ENCODE peak calls at places on chromosome 18, in six cellular contexts. E, Y, D, T, B and M are unnamed samples.

GRCh38 chr18:2218101-2218500 is 353.2 kb downstream of the METTL4 start:
- DNase-seq in E (no peak), Y (no peak), D (no peak), T (no peak), B (no peak), M (no peak)

GRCh38 chr18:41378628-41379027 is 576.4 kb upstream of the PIK3C3 start:
- DNase-seq in E (no peak), Y (peak; percentile 68), D (peak; percentile 60), T (no peak), B (no peak), M (peak; percentile 85)

GRCh38 chr18:3449702-3450357 is at the start of gene TGIF1:
- DNase-seq in E (peak; percentile 92), Y (peak; percentile 82), D (peak; percentile 82), T (peak; percentile 93), B (no peak), M (peak; percentile 85)

GRCh38 chr18:56166914-56167313 is 471.5 kb downstream of the TXNL1 start:
- DNase-seq in E (no peak), Y (no peak), D (no peak), T (no peak), B (no peak), M (no peak)

GRCh38 chr18:36017232-36017631 is 44.8 kb downstream of the RMP24 start:
- DNase-seq in E (no peak), Y (no peak), D (no peak), T (no peak), B (no peak), M (no peak)

GRCh38 chr18:26806224-26806623 is 59.3 kb downstream of the AQP4 start:
- DNase-seq in E (no peak), Y (no peak), D (peak; percentile 18), T (no peak), B (no peak), M (no peak)

GRCh38 chr18:7521226-7521856 is 45.8 kb upstream of the PTPRM start:
- DNase-seq in E (no peak), Y (no peak), D (peak; percentile 10), T (no peak), B (no peak), M (no peak)

GRCh38 chr18:22691988-22692710 is 241.0 kb upstream of the RBBP8 start:
- DNase-seq in E (no peak), Y (peak; percentile 61), D (no peak), T (no peak), B (no peak), M (peak; percentile 94)

GRCh38 chr18:12659904-12660605 is 2.1 kb upstream of the SPIRE1 start:
- DNase-seq in E (peak; percentile 50), Y (peak; percentile 71), D (peak; percentile 74), T (no peak), B (peak; percentile 31), M (peak; percentile 56)

GRCh38 chr18:723541-723940 is 11.1 kb upstream of the ENOSF1 start:
- DNase-seq in E (no peak), Y (no peak), D (no peak), T (no peak), B (no peak), M (no peak)

GRCh38 chr18:59388817-59389216 is 29.8 kb upstream of the LMAN1 start:
- DNase-seq in E (no peak), Y (no peak), D (no peak), T (no peak), B (no peak), M (no peak)

GRCh38 chr18:68428026-68428425 is 286.9 kb downstream of the TMX3 start:
- DNase-seq in E (no peak), Y (peak; percentile 94), D (no peak), T (no peak), B (no peak), M (peak; percentile 53)

GRCh38 chr18:54192900-54193299 is 31.6 kb downstream of the MBD2 start:
- DNase-seq in E (no peak), Y (peak; percentile 90), D (no peak), T (no peak), B (no peak), M (no peak)

GRCh38 chr18:811192-812122 is 585 bp downstream of the YES1 start:
- DNase-seq in E (peak; percentile 65), Y (peak; percentile 61), D (peak; percentile 64), T (peak; percentile 89), B (peak; percentile 4), M (peak; percentile 70)

GRCh38 chr18:62660741-62661140 is 54.6 kb upstream of the PHLPP1 start:
- DNase-seq in E (no peak), Y (no peak), D (no peak), T (no peak), B (no peak), M (no peak)

GRCh38 chr18:77090546-77091200 is 41.9 kb downstream of the MBP start:
- DNase-seq in E (no peak), Y (no peak), D (no peak), T (peak; percentile 71), B (no peak), M (no peak)

GRCh38 chr18:65363911-65364632 is 386.7 kb upstream of the CDH7 start:
- DNase-seq in E (no peak), Y (no peak), D (no peak), T (no peak), B (no peak), M (no peak)

GRCh38 chr18:77262655-77263470 is 13.2 kb downstream of the GALR1 start:
- DNase-seq in E (no peak), Y (no peak), D (no peak), T (no peak), B (no peak), M (no peak)

GRCh38 chr18:25093131-25093530 is 258.8 kb downstream of the ZNF521 start:
- DNase-seq in E (no peak), Y (peak; percentile 36), D (no peak), T (no peak), B (no peak), M (no peak)

GRCh38 chr18:30280861-30281470 is 761.6 kb downstream of the DSC3 start:
- DNase-seq in E (peak; percentile 25), Y (peak; percentile 76), D (peak; percentile 84), T (no peak), B (no peak), M (peak; percentile 80)

GRCh38 chr18:5238371-5238758 is 41.3 kb upstream of the AKAIN1 start:
- DNase-seq in E (peak; percentile 85), Y (peak; percentile 33), D (peak; percentile 38), T (peak; percentile 91), B (no peak), M (peak; percentile 61)

GRCh38 chr18:37403100-37403781 is 162.4 kb downstream of the CELF4 start:
- DNase-seq in E (peak; percentile 29), Y (peak; percentile 20), D (no peak), T (peak; percentile 68), B (no peak), M (peak; percentile 77)

GRCh38 chr18:68797901-68798300 is at the start of gene CCDC102B:
- DNase-seq in E (no peak), Y (no peak), D (no peak), T (no peak), B (no peak), M (peak; percentile 66)

GRCh38 chr18:55838841-55839240 is 250.8 kb upstream of the TCF4 start:
- DNase-seq in E (no peak), Y (no peak), D (no peak), T (no peak), B (no peak), M (peak; percentile 47)

GRCh38 chr18:31555971-31556747 is 35.5 kb upstream of the TTR start:
- DNase-seq in E (peak; percentile 56), Y (peak; percentile 75), D (peak; percentile 78), T (no peak), B (peak; percentile 25), M (peak; percentile 84)

GRCh38 chr18:48937869-48938750 is 12.7 kb downstream of the SMAD7 start:
- DNase-seq in E (no peak), Y (no peak), D (no peak), T (no peak), B (no peak), M (no peak)
- TF ChIP-seq CTCF in E (no peak), Y (no peak), D (peak; percentile 2), T (no peak), B (no peak), M (no peak)

GRCh38 chr18:74546007-74546406 is 11.7 kb downstream of the CNDP1 start:
- DNase-seq in E (no peak), Y (no peak), D (no peak), T (no peak), B (no peak), M (no peak)

GRCh38 chr18:74550886-74551285 is 16.6 kb downstream of the CNDP1 start:
- DNase-seq in E (no peak), Y (no peak), D (no peak), T (no peak), B (no peak), M (no peak)

GRCh38 chr18:74544898-74545297 is 10.6 kb downstream of the CNDP1 start:
- DNase-seq in E (no peak), Y (no peak), D (no peak), T (no peak), B (no peak), M (no peak)

GRCh38 chr18:74549591-74550104 is 15.3 kb downstream of the CNDP1 start:
- DNase-seq in E (no peak), Y (no peak), D (no peak), T (no peak), B (no peak), M (no peak)

GRCh38 chr18:74546751-74547530 is 12.6 kb downstream of the CNDP1 start:
- DNase-seq in E (peak; percentile 59), Y (peak; percentile 37), D (no peak), T (no peak), B (no peak), M (no peak)
- H3K4me3 ChIP-seq in E (no peak overlapping the region), Y (no peak overlapping the region), D (no peak overlapping the region), T (no peak overlapping the region), B (no peak overlapping the region), M (no peak overlapping the region)

GRCh38 chr18:74652392-74652988 is 54.8 kb downstream of the ZNF407 start:
- DNase-seq in E (no peak), Y (peak; percentile 51), D (peak; percentile 72), T (no peak), B (peak; percentile 19), M (peak; percentile 67)

GRCh38 chr18:74654637-74655036 is 57.0 kb downstream of the ZNF407 start:
- DNase-seq in E (no peak), Y (peak; percentile 18), D (no peak), T (no peak), B (no peak), M (no peak)
- TF ChIP-seq CTCF in E (no peak), Y (no peak), D (no peak), T (no peak), B (peak; percentile 30), M (peak; percentile 35)

DNA sequence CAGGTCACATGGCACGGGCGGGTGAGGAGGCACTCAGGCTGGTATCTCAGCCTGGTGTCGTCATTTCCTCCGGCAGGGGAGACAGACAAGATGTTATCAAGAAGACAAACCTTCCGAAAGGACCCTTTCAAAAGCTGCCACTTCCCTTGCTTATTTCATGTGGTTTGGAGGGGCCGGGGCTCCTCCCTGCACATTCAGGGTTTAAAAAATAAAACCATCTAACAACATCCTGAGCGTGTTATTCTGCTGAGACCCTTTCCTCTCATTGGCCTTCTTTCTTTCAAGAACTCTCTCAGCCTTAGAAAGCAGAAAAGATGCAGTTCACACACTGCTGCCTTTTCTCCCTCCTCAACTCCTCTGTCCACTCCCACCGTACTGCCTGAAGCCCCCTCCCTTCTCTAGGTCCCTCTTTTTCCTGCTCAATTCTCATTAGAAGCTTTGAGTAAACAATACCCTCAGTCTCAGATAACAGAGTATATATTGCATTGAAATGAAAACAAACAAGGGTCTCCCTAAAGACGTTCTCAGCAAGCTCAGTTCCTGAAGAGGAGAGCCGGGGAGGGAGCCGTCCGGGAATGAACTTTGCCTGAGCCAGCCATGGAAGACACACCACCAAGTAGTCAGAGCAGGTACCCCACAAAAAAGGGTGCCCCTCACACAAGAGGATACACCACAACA is 9.8 kb downstream of the SMAD7 start:
- DNase-seq in E (no peak), Y (no peak), D (no peak), T (peak; percentile 90), B (no peak), M (no peak)
- H3K4me3 ChIP-seq in E (no peak overlapping the region), Y (no peak overlapping the region), D (peak overlapping the region; percentile 26), T (no peak overlapping the region), B (peak overlapping the region; percentile 80), M (no peak overlapping the region)